ENCODE peak calls at places on chromosomes 5 and 9, in nine cellular contexts. E, G, A, N, M, O, J, U and Z are unnamed samples.

GRCh38 chr5:150137168-150137957 is 18.3 kb downstream of the PDGFRB start:
- DNase-seq in E (no peak), G (no peak), A (peak), N (no peak), M (peak), O (no peak), J (no peak), U (no peak), Z (peak)

GRCh38 chr9:36298566-36298965 is 40.3 kb upstream of the GNE start:
- DNase-seq in E (no peak), G (no peak), A (no peak), N (no peak), M (no peak), O (no peak), J (no peak), U (no peak), Z (no peak)

GRCh38 chr9:127706836-127707241 is at the start of gene CFAP157:
- DNase-seq in E (no peak), G (no peak), A (peak), N (no peak), M (no peak), O (no peak), J (no peak), U (peak), Z (no peak)

GRCh38 chr9:124617477-124618141 is 110.4 kb upstream of the NR5A1 start:
- DNase-seq in E (peak), G (peak), A (peak), N (peak), M (peak), O (peak), J (peak), U (peak), Z (peak)

GRCh38 chr5:90506221-90506620 is 23.2 kb downstream of the LYSMD3 start:
- DNase-seq in E (no peak), G (no peak), A (no peak), N (no peak), M (no peak), O (no peak), J (no peak), U (no peak), Z (no peak)

GRCh38 chr9:93577940-93578682 is 1.7 kb downstream of the PHF2 start:
- DNase-seq in E (no peak), G (peak), A (peak), N (peak), M (no peak), O (no peak), J (no peak), U (no peak), Z (peak)

GRCh38 chr5:178469011-178469974 is 120.9 kb downstream of the COL23A1 start:
- DNase-seq in E (no peak), G (peak), A (no peak), N (no peak), M (no peak), O (no peak), J (no peak), U (no peak), Z (no peak)

GRCh38 chr5:16690243-16690839 is 73.5 kb upstream of the RETREG1 start:
- DNase-seq in E (no peak), G (no peak), A (no peak), N (no peak), M (peak), O (no peak), J (no peak), U (peak), Z (no peak)

GRCh38 chr5:90477073-90477472 is 2.4 kb downstream of the POLR3G start:
- DNase-seq in E (no peak), G (no peak), A (no peak), N (no peak), M (no peak), O (no peak), J (no peak), U (no peak), Z (no peak)

GRCh38 chr5:90134892-90135291 is 274.7 kb downstream of the CETN3 start:
- DNase-seq in E (peak), G (peak), A (peak), N (peak), M (no peak), O (no peak), J (peak), U (no peak), Z (peak)

GRCh38 chr9:85995612-85996011 is 54.7 kb downstream of the NAA35 start:
- DNase-seq in E (no peak), G (no peak), A (no peak), N (no peak), M (no peak), O (no peak), J (no peak), U (no peak), Z (no peak)

GRCh38 chr5:83484294-83484693 is 12.8 kb downstream of the VCAN start:
- DNase-seq in E (no peak), G (no peak), A (no peak), N (no peak), M (no peak), O (no peak), J (no peak), U (no peak), Z (no peak)

GRCh38 chr5:80959768-80960442 is at the start of gene RASGRF2:
- DNase-seq in E (peak), G (no peak), A (peak), N (peak), M (no peak), O (no peak), J (peak), U (no peak), Z (peak)

GRCh38 chr9:130996205-130996604 is 12.8 kb upstream of the LAMC3 start:
- DNase-seq in E (no peak), G (no peak), A (no peak), N (no peak), M (no peak), O (no peak), J (no peak), U (no peak), Z (no peak)

GRCh38 chr9:81394816-81395215 is 294.5 kb downstream of the TLE1 start:
- DNase-seq in E (no peak), G (no peak), A (no peak), N (no peak), M (no peak), O (no peak), J (no peak), U (no peak), Z (no peak)

GRCh38 chr5:1246711-1247431 is 21.7 kb downstream of the SLC6A18 start:
- DNase-seq in E (no peak), G (no peak), A (peak), N (peak), M (no peak), O (no peak), J (no peak), U (peak), Z (no peak)

GRCh38 chr5:180742727-180743126 is 2.9 kb upstream of the OR2Y1 start:
- DNase-seq in E (no peak), G (no peak), A (no peak), N (no peak), M (no peak), O (no peak), J (no peak), U (no peak), Z (no peak)

GRCh38 chr5:55903121-55903701 is 52.1 kb downstream of the IL31RA start:
- DNase-seq in E (no peak), G (peak), A (no peak), N (no peak), M (no peak), O (no peak), J (no peak), U (no peak), Z (no peak)

GRCh38 chr5:56457887-56458451 is 224.8 kb upstream of the ANKRD55 start:
- DNase-seq in E (no peak), G (no peak), A (no peak), N (peak), M (no peak), O (no peak), J (no peak), U (no peak), Z (no peak)

GRCh38 chr5:15008476-15008875 is 136.9 kb upstream of the ANKH start:
- DNase-seq in E (peak), G (peak), A (peak), N (peak), M (peak), O (peak), J (peak), U (peak), Z (peak)

GRCh38 chr5:75512383-75513074 is 838 bp downstream of the POLK start:
- DNase-seq in E (no peak), G (no peak), A (no peak), N (no peak), M (no peak), O (no peak), J (no peak), U (no peak), Z (no peak)

GRCh38 chr9:125544988-125545651 is 161.9 kb downstream of the MAPKAP1 start:
- DNase-seq in E (peak), G (no peak), A (peak), N (no peak), M (peak), O (no peak), J (no peak), U (no peak), Z (no peak)

GRCh38 chr9:215631-216155 is 1.0 kb downstream of the DOCK8 start:
- DNase-seq in E (no peak), G (no peak), A (no peak), N (no peak), M (no peak), O (no peak), J (no peak), U (no peak), Z (no peak)

GRCh38 chr9:211557-211956 is 3.1 kb upstream of the DOCK8 start:
- DNase-seq in E (no peak), G (no peak), A (no peak), N (peak), M (no peak), O (no peak), J (peak), U (no peak), Z (peak)

GRCh38 chr9:211036-211435 is 3.6 kb upstream of the DOCK8 start:
- DNase-seq in E (no peak), G (no peak), A (no peak), N (peak), M (no peak), O (no peak), J (no peak), U (no peak), Z (no peak)

GRCh38 chr9:212265-212664 is 2.4 kb upstream of the DOCK8 start:
- DNase-seq in E (no peak), G (no peak), A (no peak), N (no peak), M (no peak), O (no peak), J (no peak), U (no peak), Z (no peak)

GRCh38 chr9:214488-215448 is at the start of gene DOCK8:
- DNase-seq in E (peak), G (peak), A (peak), N (peak), M (peak), O (peak), J (peak), U (peak), Z (peak)
- TF ChIP-seq POLR2A in E (no peak), G (no peak), A (no peak), N (no peak), M (peak), O (no peak), J (no peak), U (no peak), Z (peak)

GRCh38 chr9:70420267-70421019 is 6.0 kb upstream of the KLF9 start:
- DNase-seq in E (peak), G (peak), A (peak), N (peak), M (peak), O (peak), J (peak), U (peak), Z (peak)
- TF ChIP-seq POLR2A in E (peak), G (no peak), A (no peak), N (no peak), M (peak), O (peak), J (peak), U (no peak), Z (peak)

DNA sequence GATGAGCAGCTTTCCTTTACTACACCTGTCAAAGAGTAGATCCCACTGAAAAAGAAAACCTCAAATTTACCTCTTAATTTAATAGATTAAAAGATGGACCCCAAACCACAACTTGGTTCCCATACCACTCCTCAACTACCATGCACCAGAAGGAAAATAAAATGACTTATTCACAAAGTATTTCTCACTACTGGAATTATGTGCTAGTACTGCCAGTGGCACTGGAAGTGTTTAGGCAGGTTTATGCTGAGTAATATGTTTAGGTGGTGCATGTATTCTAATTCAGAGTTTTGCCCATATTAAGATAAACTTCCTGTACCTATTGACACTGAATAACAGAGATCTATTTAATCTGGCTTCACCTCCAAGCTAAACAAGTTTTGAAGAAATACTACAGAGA is 6.6 kb downstream of the PLK2 start:
- DNase-seq in E (no peak), G (no peak), A (no peak), N (no peak), M (no peak), O (no peak), J (no peak), U (no peak), Z (no peak)
- TF ChIP-seq POLR2A in E (no peak), G (no peak), A (no peak), N (no peak), M (no peak), O (no peak), J (no peak), U (no peak), Z (no peak)

GRCh38 chr5:76790632-76791290 is 28.1 kb upstream of the F2RL1 start:
- DNase-seq in E (no peak), G (no peak), A (no peak), N (peak), M (no peak), O (no peak), J (no peak), U (peak), Z (no peak)
- TF ChIP-seq POLR2A in E (no peak), G (no peak), A (no peak), N (no peak), M (no peak), O (no peak), J (no peak), U (no peak), Z (no peak)

DNA sequence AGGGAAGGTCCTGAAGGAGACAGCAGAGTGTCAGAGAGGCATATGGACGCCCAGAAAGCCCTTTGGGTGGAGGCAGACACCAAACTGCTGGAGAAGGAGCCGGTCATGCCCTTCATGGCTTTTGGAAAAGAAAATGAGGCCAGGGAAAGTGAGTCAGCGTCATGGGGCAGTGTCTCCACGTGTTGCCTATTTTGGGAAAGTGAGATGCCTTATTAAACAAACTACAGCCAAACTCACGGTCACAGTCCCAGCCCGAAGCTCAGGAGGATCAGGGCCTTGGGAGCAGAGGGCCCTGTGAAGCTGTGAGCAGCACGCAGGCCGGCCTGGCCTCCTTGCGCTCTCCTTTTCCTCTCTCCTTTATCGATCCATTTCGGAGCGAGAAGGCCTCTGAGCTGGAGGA is 25.0 kb downstream of the RGS3 start:
- DNase-seq in E (no peak), G (peak), A (no peak), N (peak), M (no peak), O (no peak), J (peak), U (no peak), Z (no peak)
- TF ChIP-seq POLR2A in E (no peak), G (no peak), A (no peak), N (no peak), M (no peak), O (no peak), J (no peak), U (no peak), Z (no peak)

DNA sequence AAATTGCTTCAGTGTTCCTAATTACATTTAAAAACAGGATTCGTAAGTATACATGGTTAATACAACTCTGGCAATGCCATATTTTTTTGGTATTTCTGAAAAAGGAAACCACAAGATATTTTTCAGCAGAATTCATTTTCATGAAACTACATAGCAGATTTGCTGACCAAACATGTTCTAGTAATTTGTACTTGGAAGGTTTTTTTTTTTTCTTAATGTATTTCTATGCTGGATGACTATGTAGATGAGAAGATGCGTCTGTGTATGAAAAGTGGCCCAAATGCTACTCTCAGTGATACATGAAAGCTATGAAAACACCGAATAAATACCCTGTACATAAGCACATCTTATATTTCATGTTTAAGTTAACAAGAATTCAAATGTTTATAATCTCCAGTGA is 400.9 kb upstream of the CYLC2 start:
- DNase-seq in E (no peak), G (no peak), A (no peak), N (no peak), M (no peak), O (no peak), J (no peak), U (no peak), Z (no peak)
- TF ChIP-seq POLR2A in E (no peak), G (no peak), A (no peak), N (no peak), M (no peak), O (no peak), J (no peak), U (no peak), Z (no peak)

GRCh38 chr9:137299938-137300337 is 2.1 kb downstream of the NRARP start:
- DNase-seq in E (no peak), G (no peak), A (no peak), N (no peak), M (no peak), O (no peak), J (no peak), U (no peak), Z (no peak)

GRCh38 chr9:137297966-137298365 is 4.1 kb downstream of the NRARP start:
- DNase-seq in E (no peak), G (no peak), A (no peak), N (no peak), M (no peak), O (no peak), J (no peak), U (no peak), Z (no peak)

GRCh38 chr9:137298983-137299521 is 3.0 kb downstream of the NRARP start:
- DNase-seq in E (no peak), G (no peak), A (no peak), N (no peak), M (no peak), O (no peak), J (no peak), U (no peak), Z (no peak)

GRCh38 chr9:137297060-137297664 is 4.9 kb downstream of the NRARP start:
- DNase-seq in E (no peak), G (no peak), A (no peak), N (no peak), M (no peak), O (no peak), J (no peak), U (no peak), Z (no peak)

GRCh38 chr9:137298401-137298982 is 3.6 kb downstream of the NRARP start:
- DNase-seq in E (no peak), G (no peak), A (peak), N (no peak), M (no peak), O (no peak), J (no peak), U (no peak), Z (no peak)
- TF ChIP-seq POLR2A in E (no peak), G (no peak), A (no peak), N (no peak), M (no peak), O (no peak), J (no peak), U (no peak), Z (no peak)

GRCh38 chr9:136997355-136997754 is 987 bp upstream of the CLIC3 start:
- DNase-seq in E (no peak), G (no peak), A (no peak), N (no peak), M (no peak), O (no peak), J (no peak), U (no peak), Z (no peak)
- TF ChIP-seq POLR2A in E (no peak), G (no peak), A (no peak), N (no peak), M (no peak), O (no peak), J (no peak), U (no peak), Z (no peak)

GRCh38 chr5:142357469-142358090 is 32.8 kb upstream of the SPRY4 start:
- DNase-seq in E (no peak), G (no peak), A (no peak), N (no peak), M (no peak), O (no peak), J (peak), U (no peak), Z (no peak)

GRCh38 chr5:142358121-142358520 is 33.3 kb upstream of the SPRY4 start:
- DNase-seq in E (no peak), G (no peak), A (no peak), N (no peak), M (no peak), O (no peak), J (peak), U (no peak), Z (no peak)

GRCh38 chr5:142356318-142356715 is 31.5 kb upstream of the SPRY4 start:
- DNase-seq in E (no peak), G (no peak), A (no peak), N (no peak), M (no peak), O (no peak), J (peak), U (no peak), Z (no peak)

GRCh38 chr5:142358648-142359047 is 33.8 kb upstream of the SPRY4 start:
- DNase-seq in E (no peak), G (no peak), A (no peak), N (no peak), M (no peak), O (no peak), J (peak), U (no peak), Z (no peak)

GRCh38 chr5:142356716-142357468 is 32.1 kb upstream of the SPRY4 start:
- DNase-seq in E (peak), G (peak), A (peak), N (peak), M (peak), O (peak), J (peak), U (peak), Z (peak)
- TF ChIP-seq POLR2A in E (peak), G (no peak), A (no peak), N (peak), M (no peak), O (no peak), J (no peak), U (peak), Z (peak)

GRCh38 chr5:69217732-69218568 is 16.7 kb upstream of the CDK7 start:
- DNase-seq in E (peak), G (peak), A (peak), N (peak), M (peak), O (peak), J (peak), U (peak), Z (peak)
- TF ChIP-seq POLR2A in E (peak), G (no peak), A (no peak), N (peak), M (peak), O (peak), J (peak), U (peak), Z (peak)